ENCODE peak calls at places on chromosomes 2 and 18, in five cellular contexts. G is BJ; D is lower lobe of right lung; Q is CD4-positive, alpha-beta T cell; V is IMR-90. A is an unnamed sample.

GRCh38 chr2:119826370-119826961 is 66.7 kb downstream of the PTPN4 start:
- DNase-seq in G (no peak), D (no peak), Q (peak; percentile 28), V (peak; percentile 21), A (no peak)

GRCh38 chr18:44816028-44816427 is 135.3 kb downstream of the SETBP1 start:
- DNase-seq in G (no peak), D (no peak), Q (no peak), V (no peak), A (no peak)

GRCh38 chr18:36188912-36189311 is 1.6 kb downstream of the MOCOS start:
- DNase-seq in G (no peak), D (no peak), Q (no peak), V (no peak), A (no peak)

GRCh38 chr18:46481048-46481846 is 175.8 kb downstream of the LOXHD1 start:
- DNase-seq in G (no peak), D (no peak), Q (peak; percentile 49), V (peak; percentile 52), A (no peak)

GRCh38 chr2:31296641-31297287 is 62.8 kb downstream of the EHD3 start:
- DNase-seq in G (no peak), D (no peak), Q (no peak), V (peak; percentile 48), A (no peak)

GRCh38 chr18:9428301-9428706 is 47.0 kb upstream of the RALBP1 start:
- DNase-seq in G (no peak), D (no peak), Q (no peak), V (no peak), A (no peak)

GRCh38 chr2:63856302-63856600 is 14.6 kb downstream of the UGP2 start:
- DNase-seq in G (no peak), D (no peak), Q (peak; percentile 56), V (no peak), A (no peak)

GRCh38 chr2:53987336-53987921 is 16.6 kb upstream of the PSME4 start:
- DNase-seq in G (no peak), D (no peak), Q (no peak), V (peak; percentile 82), A (no peak)

GRCh38 chr2:96470636-96471035 is 34.5 kb downstream of the NEURL3 start:
- DNase-seq in G (no peak), D (peak; percentile 65), Q (peak; percentile 35), V (peak; percentile 8), A (peak; percentile 90)

GRCh38 chr2:240457223-240458043 is 22.0 kb downstream of the GPC1 start:
- DNase-seq in G (no peak), D (peak; percentile 42), Q (no peak), V (no peak), A (peak; percentile 74)

GRCh38 chr2:191714925-191715324 is 37.0 kb downstream of the NABP1 start:
- DNase-seq in G (no peak), D (no peak), Q (no peak), V (no peak), A (no peak)

GRCh38 chr2:136106505-136106904 is 11.4 kb downstream of the CXCR4 start:
- DNase-seq in G (no peak), D (no peak), Q (no peak), V (no peak), A (no peak)

GRCh38 chr2:169734172-169734847 is 678 bp downstream of the KLHL23 start:
- DNase-seq in G (no peak), D (no peak), Q (no peak), V (no peak), A (no peak)

GRCh38 chr2:71212336-71212735 is 14.6 kb downstream of the PAIP2B start:
- DNase-seq in G (no peak), D (no peak), Q (no peak), V (no peak), A (no peak)

GRCh38 chr2:43005975-43006833 is 213.8 kb upstream of the HAAO start:
- DNase-seq in G (no peak), D (no peak), Q (no peak), V (no peak), A (peak; percentile 67)

GRCh38 chr2:140600116-140600515 is 1530.7 kb downstream of the LRP1B start:
- DNase-seq in G (no peak), D (no peak), Q (no peak), V (peak; percentile 37), A (no peak)

GRCh38 chr18:79657342-79657996 is 22.1 kb upstream of the CTDP1 start:
- DNase-seq in G (no peak), D (no peak), Q (no peak), V (no peak), A (no peak)

GRCh38 chr2:181607629-181608627 is 49.0 kb downstream of the CERKL start:
- DNase-seq in G (no peak), D (no peak), Q (no peak), V (no peak), A (no peak)
- TF ChIP-seq CTCF in G (no peak), D (no peak), Q (no peak), V (no peak), A (no peak)

DNA sequence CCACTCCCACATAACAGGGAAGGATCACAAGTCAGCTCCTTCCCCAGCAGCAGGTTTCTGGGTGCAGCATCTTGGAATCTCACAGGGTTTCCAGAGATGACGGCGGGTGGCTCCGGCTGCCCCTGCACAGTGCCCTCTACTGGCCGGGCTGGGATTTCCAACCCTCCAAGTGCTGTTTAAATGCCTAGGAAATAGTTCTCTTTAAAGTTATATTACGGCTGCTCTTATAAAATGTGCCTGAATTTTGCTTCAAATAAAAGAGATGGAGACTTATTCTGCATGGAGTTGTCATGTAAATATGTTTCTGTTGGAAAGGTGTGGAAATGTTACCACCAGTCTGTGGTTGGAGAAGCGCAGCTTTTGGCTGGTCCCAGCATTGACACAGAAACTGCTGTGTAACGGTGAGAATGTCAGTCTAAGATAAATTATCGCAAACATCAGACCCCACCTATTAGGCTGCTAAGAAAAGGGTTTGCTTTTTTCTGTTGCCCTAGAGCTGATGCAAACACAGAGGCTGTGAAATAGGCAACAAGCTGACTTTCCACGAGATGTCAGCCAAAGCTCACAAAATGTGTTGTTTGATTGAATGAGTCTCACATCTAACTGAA is 3.3 kb upstream of the HJURP start:
- DNase-seq in G (no peak), D (peak; percentile 73), Q (peak; percentile 41), V (no peak), A (no peak)
- TF ChIP-seq CTCF in G (peak; percentile 74), D (peak; percentile 65), Q (peak; percentile 81), V (peak; percentile 47), A (peak; percentile 76)

GRCh38 chr2:47300081-47300480 is 102.9 kb upstream of the MSH2 start:
- DNase-seq in G (no peak), D (no peak), Q (no peak), V (no peak), A (no peak)
- TF ChIP-seq CTCF in G (no peak), D (no peak), Q (no peak), V (no peak), A (no peak)

GRCh38 chr2:218583983-218584850 is 15.6 kb downstream of the CNOT9 start:
- DNase-seq in G (no peak), D (no peak), Q (no peak), V (no peak), A (no peak)
- TF ChIP-seq CTCF in G (no peak), D (no peak), Q (no peak), V (no peak), A (peak; percentile 61)

DNA sequence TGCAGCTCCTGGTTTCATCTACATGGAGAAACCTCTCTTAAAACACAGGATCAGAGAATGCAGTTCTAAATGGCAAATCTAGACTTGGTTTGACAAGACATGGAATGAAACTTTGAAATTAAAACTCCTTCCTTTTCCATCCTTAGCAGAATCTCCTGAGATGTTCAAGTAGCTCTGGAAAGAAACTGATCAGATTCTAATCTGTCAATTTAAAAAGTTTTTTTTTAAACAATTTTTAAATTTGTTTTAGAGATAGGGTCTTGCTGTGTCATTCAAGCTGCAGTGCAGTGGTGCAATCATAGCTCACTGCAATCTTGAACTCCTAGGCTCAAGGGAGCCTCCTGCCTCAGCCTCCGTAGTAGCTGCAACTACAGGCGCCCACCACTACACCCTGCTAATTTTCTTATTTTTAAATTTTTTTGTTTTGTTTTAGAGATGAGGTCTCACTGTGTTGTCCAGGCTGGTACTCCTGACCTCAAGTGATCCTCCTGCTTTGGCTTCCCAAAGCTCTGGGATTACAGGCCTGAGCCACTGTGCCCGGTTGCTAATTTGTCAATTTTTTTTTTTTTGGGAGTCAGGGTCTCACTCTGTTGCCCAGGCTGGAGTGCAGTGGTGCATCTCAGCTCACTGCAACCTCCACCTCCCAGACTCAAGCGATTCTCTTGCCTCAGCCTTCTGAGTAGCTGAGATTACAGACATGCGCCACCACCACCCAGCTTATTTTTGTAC is 216.7 kb downstream of the TGIF1 start:
- DNase-seq in G (no peak), D (no peak), Q (no peak), V (no peak), A (no peak)
- TF ChIP-seq CTCF in G (no peak), D (no peak), Q (peak; percentile 36), V (no peak), A (peak; percentile 42)

GRCh38 chr18:70491734-70492348 is 203.0 kb downstream of the SOCS6 start:
- DNase-seq in G (no peak), D (no peak), Q (peak; percentile 22), V (peak; percentile 32), A (no peak)
- TF ChIP-seq CTCF in G (peak; percentile 89), D (peak; percentile 79), Q (peak; percentile 84), V (peak; percentile 70), A (peak; percentile 82)

A was measured in chondrocyte.